ENCODE peak calls at places on chromosome 13, in seven cellular contexts. S is WERI-Rb-1, V is GM23338, Z is neural progenitor cell, N is HepG2, Y is body of pancreas, M is left lung. E is an unnamed sample.

GRCh38 chr13:38648912-38649311 is 38.0 kb upstream of the FREM2 start:
- DNase-seq in S (no peak), V (no peak), Z (no peak), N (no peak), Y (no peak), M (no peak), E (no peak)

GRCh38 chr13:31167490-31167889 is 5.8 kb upstream of the HSPH1 start:
- DNase-seq in S (no peak), V (no peak), Z (no peak), N (peak; percentile 76), Y (no peak), M (no peak), E (no peak)

GRCh38 chr13:48862572-48862971 is 113.1 kb upstream of the FNDC3A start:
- DNase-seq in S (no peak), V (no peak), Z (no peak), N (no peak), Y (no peak), M (no peak), E (no peak)

GRCh38 chr13:42752731-42753130 is 28.7 kb upstream of the FAM216B start:
- DNase-seq in S (no peak), V (no peak), Z (no peak), N (no peak), Y (no peak), M (no peak), E (no peak)

GRCh38 chr13:82791035-82791434 is 1091.2 kb downstream of the SLITRK1 start:
- DNase-seq in S (no peak), V (no peak), Z (no peak), N (no peak), Y (no peak), M (no peak), E (no peak)

GRCh38 chr13:67278230-67278629 is 48.1 kb upstream of the PCDH9 start:
- DNase-seq in S (no peak), V (no peak), Z (no peak), N (no peak), Y (no peak), M (no peak), E (no peak)

GRCh38 chr13:27654059-27654458 is 32.4 kb downstream of the POLR1D start:
- DNase-seq in S (no peak), V (no peak), Z (no peak), N (no peak), Y (no peak), M (no peak), E (no peak)

GRCh38 chr13:44132710-44133109 is 240.9 kb upstream of the SERP2 start:
- DNase-seq in S (no peak), V (no peak), Z (no peak), N (no peak), Y (peak; percentile 81), M (peak; percentile 79), E (no peak)

GRCh38 chr13:97125810-97126738 is 96.1 kb upstream of the MBNL2 start:
- DNase-seq in S (peak; percentile 48), V (no peak), Z (no peak), N (no peak), Y (no peak), M (peak; percentile 57), E (no peak)

GRCh38 chr13:31096624-31097302 is 64.9 kb downstream of the HSPH1 start:
- DNase-seq in S (no peak), V (peak; percentile 32), Z (no peak), N (no peak), Y (no peak), M (peak; percentile 54), E (no peak)

GRCh38 chr13:101449971-101450748 is 2.3 kb upstream of the ITGBL1 start:
- DNase-seq in S (no peak), V (no peak), Z (no peak), N (no peak), Y (no peak), M (no peak), E (no peak)

GRCh38 chr13:36789061-36789460 is 30.0 kb upstream of the RFXAP start:
- DNase-seq in S (no peak), V (no peak), Z (no peak), N (no peak), Y (no peak), M (no peak), E (no peak)

GRCh38 chr13:44404261-44405139 is 30.9 kb downstream of the SERP2 start:
- DNase-seq in S (no peak), V (peak; percentile 46), Z (peak; percentile 40), N (peak; percentile 93), Y (no peak), M (no peak), E (no peak)

GRCh38 chr13:98785968-98786367 is 33.5 kb upstream of the SLC15A1 start:
- DNase-seq in S (no peak), V (no peak), Z (peak; percentile 16), N (no peak), Y (no peak), M (no peak), E (no peak)
- H3K36me3 ChIP-seq in S (no peaks in the 10 kb centered on the region), V (no peaks in the 10 kb centered on the region), Z (no peaks in the 10 kb centered on the region), N (no peaks in the 10 kb centered on the region), Y (no peaks in the 10 kb centered on the region), M (no peaks in the 10 kb centered on the region), E (no peaks in the 10 kb centered on the region)

DNA sequence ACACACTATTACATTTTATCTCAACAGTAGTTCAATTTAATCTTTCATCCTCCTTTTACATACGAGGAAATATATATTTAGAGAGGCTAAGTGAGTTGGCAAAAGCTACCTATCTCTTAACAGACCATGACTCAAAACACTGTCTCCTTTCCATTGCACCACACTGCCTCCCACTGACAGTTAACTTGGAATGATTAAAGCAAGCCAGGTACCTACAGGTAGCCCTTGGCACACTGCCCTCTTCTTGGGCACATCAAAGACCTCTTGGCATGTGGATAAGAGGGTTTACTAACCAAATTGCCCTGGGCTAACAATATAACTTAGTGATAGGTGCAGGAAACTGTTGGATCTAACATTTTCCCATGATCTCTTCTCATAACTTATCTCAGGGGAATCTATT is 1.9 kb downstream of the ABHD13 start:
- DNase-seq in S (peak; percentile 24), V (peak; percentile 6), Z (no peak), N (peak; percentile 9), Y (peak; percentile 61), M (peak; percentile 62), E (no peak)
- H3K4me3 ChIP-seq in S (no peak overlapping the region), V (peak overlapping the region; percentile 93), Z (no peak overlapping the region), N (no peak overlapping the region), Y (no peak overlapping the region), M (no peak overlapping the region), E (no peak overlapping the region)

DNA sequence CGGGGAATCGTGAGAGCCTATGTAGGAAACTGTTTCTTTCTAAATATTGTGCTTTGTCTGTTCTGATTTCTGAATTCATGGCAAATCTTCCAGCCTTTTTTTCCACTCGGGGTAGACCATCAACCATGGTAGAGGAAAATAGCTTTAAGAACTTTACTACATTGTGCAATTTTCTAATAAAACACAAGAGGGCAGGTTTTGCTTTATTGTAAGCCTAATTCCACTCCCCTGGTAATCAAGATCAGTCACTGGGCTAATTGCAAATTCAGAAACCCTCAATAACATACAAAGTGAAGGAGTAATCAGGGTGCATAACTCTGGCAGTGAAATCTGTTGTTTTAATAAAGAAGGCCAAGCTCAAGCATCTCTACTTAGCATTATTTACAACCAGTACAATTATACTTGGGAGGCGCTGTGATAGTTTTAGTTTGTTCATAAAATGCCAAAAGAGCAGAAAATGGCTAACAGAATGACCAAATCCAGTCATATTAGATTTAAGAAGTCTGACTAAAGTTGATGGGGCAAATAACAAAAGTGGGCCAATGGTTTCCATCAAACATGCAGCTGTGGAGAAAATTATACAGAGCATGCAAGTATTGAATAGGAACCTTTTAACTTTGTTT is 43.8 kb downstream of the DCT start:
- DNase-seq in S (no peak), V (peak; percentile 82), Z (peak; percentile 61), N (peak; percentile 27), Y (no peak), M (no peak), E (no peak)
- TF ChIP-seq CTCF in S (peak; percentile 59), V (peak; percentile 74), Z (peak; percentile 73), N (peak; percentile 57), Y (peak; percentile 60), M (peak; percentile 25), E (peak; percentile 37)

DNA sequence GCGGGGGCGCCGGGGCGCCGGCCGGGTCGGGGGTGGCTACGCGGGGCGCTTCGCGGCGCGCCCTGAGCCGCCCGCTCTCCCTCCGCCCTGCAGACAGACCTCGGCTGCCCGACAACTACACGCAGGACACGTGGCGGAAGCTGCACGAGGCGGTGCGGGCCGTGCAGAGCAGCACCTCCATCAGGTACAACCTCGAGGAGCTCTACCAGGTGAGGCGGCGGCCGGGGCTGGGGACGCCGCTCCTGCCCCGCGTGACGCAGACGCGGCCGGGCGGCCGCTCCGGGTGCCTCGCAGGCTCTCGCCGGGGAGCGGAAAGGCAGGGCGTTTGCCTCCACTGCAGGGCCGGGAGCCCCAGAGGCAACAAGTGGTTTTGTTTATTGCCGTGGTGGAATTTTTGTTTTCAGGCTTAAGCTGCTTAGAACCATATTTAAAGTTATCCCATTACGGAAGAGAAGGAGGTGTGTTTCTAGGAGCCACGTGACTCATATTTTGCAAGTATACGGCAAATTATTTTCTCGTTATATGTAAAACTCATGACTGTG is 538 bp downstream of the CUL4A start:
- DNase-seq in S (peak; percentile 84), V (peak; percentile 72), Z (peak; percentile 62), N (peak; percentile 32), Y (peak; percentile 69), M (peak; percentile 71), E (no peak)
- H3K36me3 ChIP-seq in S (peaks cover 64% of the 10 kb centered on the region), V (no peaks in the 10 kb centered on the region), Z (peaks cover 5% of the 10 kb centered on the region), N (peaks cover 33% of the 10 kb centered on the region), Y (no peaks in the 10 kb centered on the region), M (peaks cover 9% of the 10 kb centered on the region), E (peaks cover 9% of the 10 kb centered on the region)

GRCh38 chr13:98567140-98567539 is 9.8 kb downstream of the STK24 start:
- DNase-seq in S (no peak), V (no peak), Z (no peak), N (no peak), Y (no peak), M (no peak), E (no peak)

GRCh38 chr13:98575009-98575866 is 1.7 kb downstream of the STK24 start:
- DNase-seq in S (no peak), V (no peak), Z (peak; percentile 29), N (no peak), Y (no peak), M (no peak), E (no peak)

GRCh38 chr13:98575876-98576214 is 1.1 kb downstream of the STK24 start:
- DNase-seq in S (no peak), V (no peak), Z (no peak), N (no peak), Y (no peak), M (no peak), E (no peak)

GRCh38 chr13:98571955-98572662 is 4.8 kb downstream of the STK24 start:
- DNase-seq in S (no peak), V (no peak), Z (no peak), N (peak; percentile 39), Y (no peak), M (no peak), E (no peak)

GRCh38 chr13:98570929-98571372 is 6.0 kb downstream of the STK24 start:
- DNase-seq in S (no peak), V (no peak), Z (no peak), N (peak; percentile 77), Y (no peak), M (peak; percentile 59), E (no peak)
- H3K4me3 ChIP-seq in S (no peak overlapping the region), V (peak overlapping the region; percentile 8), Z (no peak overlapping the region), N (peak overlapping the region; percentile 11), Y (no peak overlapping the region), M (no peak overlapping the region), E (peak overlapping the region; percentile 82)

GRCh38 chr13:104773775-104774174 is 1707.6 kb upstream of the SLC10A2 start:
- DNase-seq in S (no peak), V (peak; percentile 86), Z (peak; percentile 81), N (peak; percentile 8), Y (no peak), M (no peak), E (no peak)
- TF ChIP-seq CTCF in S (peak; percentile 76), V (peak; percentile 71), Z (peak; percentile 68), N (peak; percentile 34), Y (peak; percentile 32), M (peak; percentile 22), E (no peak)